ENCODE peak calls at places on chromosomes 7 and 10, in ten cellular contexts. One of them, this sample, is unnamed.

GRCh38 chr7:2507208-2507916 is 12.2 kb upstream of the LFNG start:
- DNase-seq in breast epithelium: no peak
- DNase-seq in fibroblast of mammary gland: no peak
- DNase-seq in AG09309: no peak
- DNase-seq in GM23338: no peak
- DNase-seq in PC-9: no peak
- DNase-seq in fibroblast of pulmonary artery: no peak
- DNase-seq in CD8-positive, alpha-beta T cell: no peak
- DNase-seq in choroid plexus epithelial cell: no peak
- DNase-seq in astrocyte of the spinal cord: no peak
- DNase-seq in this sample: no peak

GRCh38 chr10:130432850-130433249 is 296.7 kb downstream of the GLRX3 start:
- DNase-seq in breast epithelium: no peak
- DNase-seq in fibroblast of mammary gland: no peak
- DNase-seq in AG09309: no peak
- DNase-seq in GM23338: no peak
- DNase-seq in PC-9: no peak
- DNase-seq in fibroblast of pulmonary artery: no peak
- DNase-seq in CD8-positive, alpha-beta T cell: no peak
- DNase-seq in choroid plexus epithelial cell: no peak
- DNase-seq in astrocyte of the spinal cord: no peak
- DNase-seq in this sample: no peak

GRCh38 chr10:95308389-95309302 is 17.8 kb upstream of the PDLIM1 start:
- DNase-seq in breast epithelium: peak; percentile 80
- DNase-seq in fibroblast of mammary gland: peak; percentile 98
- DNase-seq in AG09309: peak; percentile 95
- DNase-seq in GM23338: no peak
- DNase-seq in PC-9: peak; percentile 83
- DNase-seq in fibroblast of pulmonary artery: peak; percentile 98
- DNase-seq in CD8-positive, alpha-beta T cell: no peak
- DNase-seq in choroid plexus epithelial cell: peak; percentile 98
- DNase-seq in astrocyte of the spinal cord: peak; percentile 98
- DNase-seq in this sample: peak; percentile 96

GRCh38 chr7:122764020-122764419 is 61.3 kb upstream of the RNF148 start:
- DNase-seq in breast epithelium: no peak
- DNase-seq in fibroblast of mammary gland: no peak
- DNase-seq in AG09309: no peak
- DNase-seq in GM23338: no peak
- DNase-seq in PC-9: no peak
- DNase-seq in fibroblast of pulmonary artery: peak; percentile 18
- DNase-seq in CD8-positive, alpha-beta T cell: no peak
- DNase-seq in choroid plexus epithelial cell: peak; percentile 6
- DNase-seq in astrocyte of the spinal cord: no peak
- DNase-seq in this sample: no peak

GRCh38 chr7:774161-775109 is 47.4 kb upstream of the PRKAR1B start:
- DNase-seq in breast epithelium: peak; percentile 50
- DNase-seq in fibroblast of mammary gland: peak; percentile 39
- DNase-seq in AG09309: no peak
- DNase-seq in GM23338: peak; percentile 83
- DNase-seq in PC-9: peak; percentile 37
- DNase-seq in fibroblast of pulmonary artery: peak; percentile 41
- DNase-seq in CD8-positive, alpha-beta T cell: peak; percentile 56
- DNase-seq in choroid plexus epithelial cell: peak; percentile 52
- DNase-seq in astrocyte of the spinal cord: peak; percentile 33
- DNase-seq in this sample: peak; percentile 23

GRCh38 chr7:130364446-130364845 is 15.8 kb upstream of the CPA1 start:
- DNase-seq in breast epithelium: no peak
- DNase-seq in fibroblast of mammary gland: no peak
- DNase-seq in AG09309: no peak
- DNase-seq in GM23338: no peak
- DNase-seq in PC-9: no peak
- DNase-seq in fibroblast of pulmonary artery: no peak
- DNase-seq in CD8-positive, alpha-beta T cell: no peak
- DNase-seq in choroid plexus epithelial cell: no peak
- DNase-seq in astrocyte of the spinal cord: no peak
- DNase-seq in this sample: no peak

GRCh38 chr7:114008696-114009095 is 89.9 kb upstream of the PPP1R3A start:
- DNase-seq in breast epithelium: no peak
- DNase-seq in fibroblast of mammary gland: no peak
- DNase-seq in AG09309: no peak
- DNase-seq in GM23338: no peak
- DNase-seq in PC-9: no peak
- DNase-seq in fibroblast of pulmonary artery: no peak
- DNase-seq in CD8-positive, alpha-beta T cell: no peak
- DNase-seq in choroid plexus epithelial cell: no peak
- DNase-seq in astrocyte of the spinal cord: no peak
- DNase-seq in this sample: no peak

GRCh38 chr10:60176900-60177299 is 212.8 kb downstream of the ANK3 start:
- DNase-seq in breast epithelium: no peak
- DNase-seq in fibroblast of mammary gland: no peak
- DNase-seq in AG09309: no peak
- DNase-seq in GM23338: no peak
- DNase-seq in PC-9: no peak
- DNase-seq in fibroblast of pulmonary artery: no peak
- DNase-seq in CD8-positive, alpha-beta T cell: no peak
- DNase-seq in choroid plexus epithelial cell: no peak
- DNase-seq in astrocyte of the spinal cord: no peak
- DNase-seq in this sample: no peak

GRCh38 chr7:5643280-5643679 is 138.2 kb downstream of the RNF216 start:
- DNase-seq in breast epithelium: no peak
- DNase-seq in fibroblast of mammary gland: no peak
- DNase-seq in AG09309: no peak
- DNase-seq in GM23338: peak; percentile 70
- DNase-seq in PC-9: peak; percentile 70
- DNase-seq in fibroblast of pulmonary artery: peak; percentile 34
- DNase-seq in CD8-positive, alpha-beta T cell: peak; percentile 23
- DNase-seq in choroid plexus epithelial cell: peak; percentile 52
- DNase-seq in astrocyte of the spinal cord: peak; percentile 10
- DNase-seq in this sample: no peak

GRCh38 chr7:16851829-16852228 is 30.0 kb downstream of the AGR3 start:
- DNase-seq in breast epithelium: no peak
- DNase-seq in fibroblast of mammary gland: no peak
- DNase-seq in AG09309: no peak
- DNase-seq in GM23338: no peak
- DNase-seq in PC-9: no peak
- DNase-seq in fibroblast of pulmonary artery: no peak
- DNase-seq in CD8-positive, alpha-beta T cell: no peak
- DNase-seq in choroid plexus epithelial cell: no peak
- DNase-seq in astrocyte of the spinal cord: no peak
- DNase-seq in this sample: no peak

GRCh38 chr10:66277481-66277880 is 648.4 kb upstream of the LRRTM3 start:
- DNase-seq in breast epithelium: no peak
- DNase-seq in fibroblast of mammary gland: no peak
- DNase-seq in AG09309: no peak
- DNase-seq in GM23338: peak; percentile 51
- DNase-seq in PC-9: no peak
- DNase-seq in fibroblast of pulmonary artery: no peak
- DNase-seq in CD8-positive, alpha-beta T cell: no peak
- DNase-seq in choroid plexus epithelial cell: no peak
- DNase-seq in astrocyte of the spinal cord: no peak
- DNase-seq in this sample: no peak

GRCh38 chr7:32091608-32092210 is 21.5 kb upstream of the PDE1C start:
- DNase-seq in breast epithelium: no peak
- DNase-seq in fibroblast of mammary gland: no peak
- DNase-seq in AG09309: no peak
- DNase-seq in GM23338: no peak
- DNase-seq in PC-9: no peak
- DNase-seq in fibroblast of pulmonary artery: no peak
- DNase-seq in CD8-positive, alpha-beta T cell: no peak
- DNase-seq in choroid plexus epithelial cell: no peak
- DNase-seq in astrocyte of the spinal cord: no peak
- DNase-seq in this sample: no peak

GRCh38 chr7:117949232-117949631 is 76.0 kb upstream of the CTTNBP2 start:
- DNase-seq in breast epithelium: no peak
- DNase-seq in fibroblast of mammary gland: peak; percentile 6
- DNase-seq in AG09309: no peak
- DNase-seq in GM23338: no peak
- DNase-seq in PC-9: no peak
- DNase-seq in fibroblast of pulmonary artery: no peak
- DNase-seq in CD8-positive, alpha-beta T cell: no peak
- DNase-seq in choroid plexus epithelial cell: peak; percentile 34
- DNase-seq in astrocyte of the spinal cord: peak; percentile 35
- DNase-seq in this sample: no peak

GRCh38 chr10:108783897-108784296 is 1139.4 kb downstream of the XPNPEP1 start:
- DNase-seq in breast epithelium: no peak
- DNase-seq in fibroblast of mammary gland: peak; percentile 77
- DNase-seq in AG09309: no peak
- DNase-seq in GM23338: peak; percentile 84
- DNase-seq in PC-9: peak; percentile 0
- DNase-seq in fibroblast of pulmonary artery: peak; percentile 79
- DNase-seq in CD8-positive, alpha-beta T cell: no peak
- DNase-seq in choroid plexus epithelial cell: peak; percentile 88
- DNase-seq in astrocyte of the spinal cord: peak; percentile 50
- DNase-seq in this sample: no peak
- TF ChIP-seq CTCF in breast epithelium: no peak
- TF ChIP-seq CTCF in fibroblast of mammary gland: peak; percentile 50
- TF ChIP-seq CTCF in AG09309: peak; percentile 19
- TF ChIP-seq CTCF in GM23338: peak; percentile 75
- TF ChIP-seq CTCF in PC-9: peak; percentile 61
- TF ChIP-seq CTCF in fibroblast of pulmonary artery: peak; percentile 53
- TF ChIP-seq CTCF in CD8-positive, alpha-beta T cell: no peak
- TF ChIP-seq CTCF in choroid plexus epithelial cell: peak; percentile 68
- TF ChIP-seq CTCF in astrocyte of the spinal cord: peak; percentile 49
- TF ChIP-seq CTCF in this sample: peak; percentile 19

DNA sequence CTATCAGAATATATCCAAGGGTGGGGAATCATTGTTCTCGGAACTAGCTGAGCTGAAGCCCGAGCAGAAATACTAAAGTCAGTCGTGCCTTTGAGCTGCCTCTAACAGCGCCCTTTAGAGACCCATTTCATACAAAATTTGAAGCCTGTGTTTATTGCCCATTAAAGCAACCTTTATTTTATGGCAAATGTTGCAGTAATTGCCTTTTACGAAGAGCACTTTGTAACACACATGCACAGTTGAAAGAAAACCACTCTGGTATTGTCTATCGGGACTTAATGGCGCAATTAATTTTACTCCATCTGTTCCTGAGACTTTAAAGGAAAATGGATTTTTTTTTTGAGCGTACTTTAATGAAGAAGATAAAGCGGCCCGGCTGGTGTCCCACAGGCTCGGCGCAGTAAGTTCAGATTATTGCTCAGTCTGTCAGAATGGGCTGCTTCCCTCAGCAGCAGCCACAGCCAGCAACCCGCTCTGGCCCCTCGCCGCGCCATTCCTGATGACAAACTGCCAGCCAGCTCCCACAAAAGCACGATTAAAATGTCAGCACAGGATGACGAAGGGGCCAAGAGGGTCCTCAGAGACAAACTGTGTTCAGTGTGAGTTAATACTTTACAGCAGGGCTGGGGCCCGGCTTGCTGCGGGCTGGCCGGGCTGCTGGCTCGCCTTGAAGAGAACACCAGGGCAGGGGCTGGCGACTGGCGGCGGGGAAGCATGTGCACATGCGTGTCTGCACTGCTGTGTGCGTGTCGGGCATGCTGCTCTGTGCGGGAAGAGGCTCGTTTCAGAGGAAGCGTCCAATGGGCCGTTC is 501.1 kb upstream of the GALNT17 start:
- DNase-seq in breast epithelium: no peak
- DNase-seq in fibroblast of mammary gland: peak; percentile 49
- DNase-seq in AG09309: no peak
- DNase-seq in GM23338: no peak
- DNase-seq in PC-9: no peak
- DNase-seq in fibroblast of pulmonary artery: peak; percentile 6
- DNase-seq in CD8-positive, alpha-beta T cell: no peak
- DNase-seq in choroid plexus epithelial cell: no peak
- DNase-seq in astrocyte of the spinal cord: peak; percentile 75
- DNase-seq in this sample: no peak
- H3K4me3 ChIP-seq in breast epithelium: no peak overlapping the region
- H3K4me3 ChIP-seq in fibroblast of mammary gland: no peak overlapping the region
- H3K4me3 ChIP-seq in AG09309: no peak overlapping the region
- H3K4me3 ChIP-seq in GM23338: no peak overlapping the region
- H3K4me3 ChIP-seq in PC-9: no peak overlapping the region
- H3K4me3 ChIP-seq in fibroblast of pulmonary artery: no peak overlapping the region
- H3K4me3 ChIP-seq in CD8-positive, alpha-beta T cell: no peak overlapping the region
- H3K4me3 ChIP-seq in choroid plexus epithelial cell: no peak overlapping the region
- H3K4me3 ChIP-seq in astrocyte of the spinal cord: no peak overlapping the region
- H3K4me3 ChIP-seq in this sample: peak overlapping the region; percentile 20

DNA sequence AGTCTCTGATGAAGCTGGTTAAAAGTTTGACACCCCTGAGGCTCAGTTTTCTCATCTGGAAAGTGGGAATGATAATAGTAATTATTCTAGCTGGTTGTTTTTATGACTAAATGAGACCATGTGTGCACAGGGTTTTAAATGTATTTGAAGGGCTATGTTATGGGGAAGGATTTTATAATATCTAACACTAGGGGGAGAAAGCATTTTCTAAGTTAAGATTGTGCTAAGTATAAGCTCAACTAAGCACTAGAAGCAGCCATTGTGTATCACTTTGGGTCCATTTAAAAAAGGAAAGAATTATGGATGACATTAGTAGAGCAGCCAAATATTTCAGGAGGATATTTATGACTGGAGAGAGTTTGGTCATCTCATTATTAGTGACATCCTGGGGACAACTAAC is 49.5 kb upstream of the CREB5 start:
- DNase-seq in breast epithelium: no peak
- DNase-seq in fibroblast of mammary gland: peak; percentile 30
- DNase-seq in AG09309: no peak
- DNase-seq in GM23338: peak; percentile 27
- DNase-seq in PC-9: no peak
- DNase-seq in fibroblast of pulmonary artery: no peak
- DNase-seq in CD8-positive, alpha-beta T cell: no peak
- DNase-seq in choroid plexus epithelial cell: no peak
- DNase-seq in astrocyte of the spinal cord: no peak
- DNase-seq in this sample: no peak
- TF ChIP-seq CTCF in breast epithelium: no peak
- TF ChIP-seq CTCF in fibroblast of mammary gland: peak; percentile 25
- TF ChIP-seq CTCF in AG09309: peak; percentile 17
- TF ChIP-seq CTCF in GM23338: peak; percentile 55
- TF ChIP-seq CTCF in PC-9: peak; percentile 60
- TF ChIP-seq CTCF in fibroblast of pulmonary artery: peak; percentile 11
- TF ChIP-seq CTCF in CD8-positive, alpha-beta T cell: no peak
- TF ChIP-seq CTCF in choroid plexus epithelial cell: peak; percentile 29
- TF ChIP-seq CTCF in astrocyte of the spinal cord: peak; percentile 15
- TF ChIP-seq CTCF in this sample: no peak

DNA sequence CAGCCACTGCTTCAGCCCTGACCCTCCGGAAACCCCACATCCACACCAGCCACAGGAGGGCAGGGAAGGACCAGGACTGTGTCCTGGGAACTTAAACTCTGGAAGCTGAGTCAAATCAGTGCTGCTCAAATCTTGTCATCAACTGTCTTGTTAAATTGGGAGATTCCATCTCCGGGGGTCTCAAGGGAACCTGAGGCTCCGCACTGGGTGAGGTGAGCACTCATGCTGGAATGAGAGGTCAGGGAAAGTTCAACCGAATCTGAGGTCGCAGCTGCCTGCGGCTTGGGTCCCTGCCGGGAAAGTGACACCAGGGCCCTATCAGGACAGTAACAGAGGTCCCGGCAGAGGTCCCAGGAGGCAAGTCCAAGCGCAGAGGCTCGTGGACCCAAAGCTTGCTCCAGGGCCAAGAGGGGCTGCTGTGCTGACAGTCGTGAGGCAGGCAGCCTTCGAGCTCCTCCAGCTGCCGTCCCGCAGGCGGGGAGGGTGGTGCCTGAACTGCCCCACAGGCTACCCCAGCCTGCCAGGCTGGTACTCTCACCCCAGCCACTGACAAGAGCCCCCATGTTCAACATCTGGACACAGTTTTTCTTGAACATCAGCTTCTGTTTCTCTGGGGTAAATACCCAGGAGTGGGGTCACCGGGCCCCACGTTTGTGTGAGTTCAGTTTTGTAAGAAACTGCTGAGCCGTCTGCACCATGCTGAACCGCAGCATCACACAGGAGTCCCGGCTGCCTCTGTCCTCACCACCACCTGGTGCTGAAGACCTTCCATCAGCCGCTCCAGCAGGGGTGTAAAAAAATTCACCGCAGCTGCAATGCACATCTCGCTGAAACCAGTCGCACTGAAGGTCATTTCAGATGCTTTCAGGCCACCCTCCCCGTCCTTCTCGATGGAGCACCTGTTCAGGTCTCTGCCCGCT is 101.0 kb downstream of the DIP2C start:
- DNase-seq in breast epithelium: no peak
- DNase-seq in fibroblast of mammary gland: peak; percentile 86
- DNase-seq in AG09309: no peak
- DNase-seq in GM23338: no peak
- DNase-seq in PC-9: peak; percentile 14
- DNase-seq in fibroblast of pulmonary artery: peak; percentile 45
- DNase-seq in CD8-positive, alpha-beta T cell: no peak
- DNase-seq in choroid plexus epithelial cell: peak; percentile 76
- DNase-seq in astrocyte of the spinal cord: peak; percentile 36
- DNase-seq in this sample: peak; percentile 52
- H3K4me3 ChIP-seq in breast epithelium: no peak overlapping the region
- H3K4me3 ChIP-seq in fibroblast of mammary gland: no peak overlapping the region
- H3K4me3 ChIP-seq in AG09309: no peak overlapping the region
- H3K4me3 ChIP-seq in GM23338: no peak overlapping the region
- H3K4me3 ChIP-seq in PC-9: no peak overlapping the region
- H3K4me3 ChIP-seq in fibroblast of pulmonary artery: no peak overlapping the region
- H3K4me3 ChIP-seq in CD8-positive, alpha-beta T cell: no peak overlapping the region
- H3K4me3 ChIP-seq in choroid plexus epithelial cell: no peak overlapping the region
- H3K4me3 ChIP-seq in astrocyte of the spinal cord: no peak overlapping the region
- H3K4me3 ChIP-seq in this sample: no peak overlapping the region